ENCODE peak calls at places on chromosomes 5 and 9, in four cellular contexts. Q is ovary, V is NCI-H748 treated with DMSO at 0.1 percent for 48 hours, D is astrocyte of the spinal cord. O is an unnamed sample.

GRCh38 chr5:127513571-127513970 is 3.9 kb upstream of the PRRC1 start:
- DNase-seq in Q (no peak), V (no peak), D (no peak), O (no peak)

GRCh38 chr5:23089316-23089715 is 236.2 kb upstream of the CDH12 start:
- DNase-seq in Q (no peak), V (no peak), D (no peak), O (no peak)

GRCh38 chr9:133477992-133478850 is 678 bp downstream of the SLC2A6 start:
- DNase-seq in Q (no peak), V (no peak), D (no peak), O (no peak)

GRCh38 chr5:121526908-121527307 is 324.8 kb upstream of the FTMT start:
- DNase-seq in Q (no peak), V (no peak), D (no peak), O (no peak)

GRCh38 chr5:68171101-68171558 is 44.4 kb upstream of the PIK3R1 start:
- DNase-seq in Q (peak), V (no peak), D (peak), O (no peak)

GRCh38 chr5:150263801-150264621 is 25.6 kb downstream of the CAMK2A start:
- DNase-seq in Q (peak), V (no peak), D (peak), O (no peak)

GRCh38 chr5:75044406-75044805 is 8.0 kb downstream of the GCNT4 start:
- DNase-seq in Q (no peak), V (no peak), D (no peak), O (no peak)

GRCh38 chr5:150217874-150218692 is 28.2 kb downstream of the SLC6A7 start:
- DNase-seq in Q (peak), V (peak), D (peak), O (peak)

GRCh38 chr5:61449756-61450155 is 117.7 kb downstream of the ZSWIM6 start:
- DNase-seq in Q (no peak), V (no peak), D (no peak), O (no peak)

GRCh38 chr9:93574091-93574899 is 2.1 kb upstream of the PHF2 start:
- DNase-seq in Q (no peak), V (no peak), D (no peak), O (no peak)

GRCh38 chr5:103393131-103393754 is 134.7 kb downstream of the MACIR start:
- DNase-seq in Q (no peak), V (no peak), D (peak), O (no peak)

GRCh38 chr9:87537625-87538024 is 40.0 kb downstream of the DAPK1 start:
- DNase-seq in Q (no peak), V (no peak), D (no peak), O (no peak)

GRCh38 chr9:136300866-136301265 is 3.0 kb downstream of the CCDC187 start:
- DNase-seq in Q (no peak), V (no peak), D (no peak), O (no peak)

O was measured in NCI-H1105 treated with DMSO at 0.1 percent for 48 hours.